ENCODE peak calls at places on chromosomes 6 and 20, in four cellular contexts. W is neural progenitor cell, O is colonic mucosa, Q is astrocyte of the spinal cord. U is an unnamed sample.

GRCh38 chr6:5813625-5814027 is 193.1 kb downstream of the NRN1 start:
- DNase-seq in W (no peak), O (no peak), Q (no peak), U (no peak)

GRCh38 chr6:63661769-63662168 is 26.2 kb downstream of the PHF3 start:
- DNase-seq in W (no peak), O (no peak), Q (no peak), U (no peak)

GRCh38 chr6:163415620-163416379 is 1.3 kb downstream of the QKI start:
- DNase-seq in W (peak; percentile 52), O (no peak), Q (peak; percentile 73), U (no peak)

GRCh38 chr6:125790403-125791150 is at the start of gene NCOA7:
- DNase-seq in W (peak; percentile 89), O (peak; percentile 81), Q (peak; percentile 70), U (peak; percentile 56)

GRCh38 chr6:47440722-47441121 is 36.9 kb upstream of the CD2AP start:
- DNase-seq in W (no peak), O (no peak), Q (no peak), U (no peak)

GRCh38 chr6:128491643-128492206 is 28.7 kb downstream of the PTPRK start:
- DNase-seq in W (peak; percentile 26), O (peak; percentile 38), Q (peak; percentile 78), U (no peak)

GRCh38 chr6:14559754-14560527 is 442.4 kb downstream of the CD83 start:
- DNase-seq in W (no peak), O (no peak), Q (no peak), U (no peak)

GRCh38 chr6:107318100-107318736 is 141.1 kb downstream of the PDSS2 start:
- DNase-seq in W (peak; percentile 72), O (peak; percentile 55), Q (peak; percentile 49), U (no peak)

GRCh38 chr6:35024601-35025054 is 116.5 kb downstream of the TCP11 start:
- DNase-seq in W (peak; percentile 75), O (peak; percentile 67), Q (peak; percentile 65), U (no peak)

GRCh38 chr20:8601542-8601912 is 467.4 kb upstream of the PLCB4 start:
- DNase-seq in W (no peak), O (no peak), Q (no peak), U (no peak)

GRCh38 chr6:93721386-93722048 is 302.2 kb upstream of the EPHA7 start:
- DNase-seq in W (peak; percentile 77), O (no peak), Q (peak; percentile 58), U (no peak)
- TF ChIP-seq CTCF in W (peak; percentile 80), O (peak; percentile 38), Q (peak; percentile 78), U (peak; percentile 54)

GRCh38 chr6:12911387-12911960 is 194.9 kb downstream of the PHACTR1 start:
- DNase-seq in W (peak; percentile 23), O (no peak), Q (peak; percentile 44), U (no peak)

GRCh38 chr6:12909828-12910227 is 193.3 kb downstream of the PHACTR1 start:
- DNase-seq in W (no peak), O (no peak), Q (no peak), U (no peak)
- TF ChIP-seq CTCF in W (no peak), O (no peak), Q (no peak), U (no peak)

DNA sequence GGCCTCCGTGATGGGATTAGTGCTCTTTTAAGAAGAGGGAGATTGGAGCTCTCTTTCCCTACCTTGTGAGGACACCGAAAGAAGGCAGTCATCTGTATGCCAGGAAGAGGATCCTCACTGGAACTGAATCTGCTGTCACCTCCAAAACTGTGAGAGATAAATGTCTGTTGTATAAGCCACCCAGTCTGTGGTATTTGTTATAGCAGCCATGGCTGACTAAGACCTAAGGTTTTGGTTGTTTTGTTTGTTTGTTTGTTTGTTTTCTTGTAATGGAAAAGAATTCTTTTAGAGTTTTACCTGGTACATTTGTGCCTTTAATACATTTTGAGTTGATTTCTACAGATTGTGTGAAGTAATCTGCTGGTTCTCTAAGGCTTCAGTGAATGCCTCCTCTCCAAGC is 7.6 kb downstream of the RPP21 start:
- DNase-seq in W (no peak), O (no peak), Q (no peak), U (no peak)
- TF ChIP-seq CTCF in W (no peak), O (no peak), Q (no peak), U (no peak)

GRCh38 chr6:44470106-44470446 is 82.6 kb downstream of the CDC5L start:
- DNase-seq in W (no peak), O (no peak), Q (no peak), U (no peak)
- TF ChIP-seq CTCF in W (no peak), O (peak; percentile 19), Q (no peak), U (no peak)

GRCh38 chr6:12899080-12899815 is 182.7 kb downstream of the PHACTR1 start:
- DNase-seq in W (no peak), O (no peak), Q (no peak), U (no peak)
- TF ChIP-seq CTCF in W (peak; percentile 22), O (no peak), Q (no peak), U (no peak)

DNA sequence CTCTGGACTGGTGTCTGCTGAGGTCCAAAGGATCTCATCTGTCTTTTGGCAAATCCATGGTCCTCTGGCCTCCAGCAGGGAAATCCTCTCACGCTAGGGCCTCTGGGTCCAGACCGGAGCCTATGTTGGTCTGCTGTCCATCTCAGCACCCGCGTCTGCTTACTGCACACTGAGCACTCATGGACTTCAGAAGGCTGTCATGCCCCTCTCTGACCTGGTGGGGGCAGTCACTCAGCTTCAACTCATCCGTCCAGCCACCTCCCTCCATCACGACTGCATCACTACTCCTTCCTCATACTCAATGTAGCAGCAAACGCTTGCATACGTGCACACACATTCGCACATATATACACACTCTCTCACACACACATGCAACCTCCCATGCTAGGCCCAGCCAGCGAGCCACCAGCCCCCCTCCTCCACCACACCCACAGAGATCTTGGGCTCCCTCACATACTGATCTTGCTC is 33.3 kb downstream of the GABRR2 start:
- DNase-seq in W (peak; percentile 73), O (peak; percentile 24), Q (peak; percentile 19), U (no peak)
- TF ChIP-seq CTCF in W (peak; percentile 67), O (peak; percentile 21), Q (peak; percentile 58), U (peak; percentile 52)

GRCh38 chr20:54123587-54124180 is 50.1 kb downstream of the CYP24A1 start:
- DNase-seq in W (peak; percentile 5), O (peak; percentile 76), Q (peak; percentile 96), U (peak; percentile 14)
- TF ChIP-seq CTCF in W (no peak), O (no peak), Q (no peak), U (no peak)

GRCh38 chr6:136382676-136383075 is 93.0 kb upstream of the BCLAF1 start:
- DNase-seq in W (no peak), O (no peak), Q (no peak), U (no peak)

GRCh38 chr6:136383271-136383670 is 93.6 kb upstream of the BCLAF1 start:
- DNase-seq in W (no peak), O (no peak), Q (no peak), U (no peak)

GRCh38 chr6:136378888-136379287 is 89.2 kb upstream of the BCLAF1 start:
- DNase-seq in W (no peak), O (no peak), Q (no peak), U (no peak)
- TF ChIP-seq CTCF in W (no peak), O (peak; percentile 18), Q (peak; percentile 9), U (peak; percentile 19)

GRCh38 chr6:111817451-111818146 is 55.7 kb downstream of the FYN start:
- DNase-seq in W (no peak), O (no peak), Q (no peak), U (no peak)
- TF ChIP-seq CTCF in W (no peak), O (no peak), Q (no peak), U (no peak)

GRCh38 chr6:79646006-79646405 is 14.9 kb downstream of the SH3BGRL2 start:
- DNase-seq in W (peak; percentile 31), O (no peak), Q (no peak), U (no peak)
- TF ChIP-seq CTCF in W (peak; percentile 51), O (no peak), Q (no peak), U (peak; percentile 33)

U was measured in progenitor cell of endocrine pancreas.